ENCODE peak calls at places on chromosomes 4 and X, in five cellular contexts. U, S, V, J and B are unnamed samples.

GRCh38 chrX:134774190-134775048 is 116.1 kb upstream of the PLAC1 start:
- DNase-seq in U (no peak), S (no peak), V (no peak), J (no peak), B (no peak)

GRCh38 chr4:7351014-7351413 is 83.7 kb downstream of the PSAPL1 start:
- DNase-seq in U (no peak), S (no peak), V (no peak), J (no peak), B (no peak)

GRCh38 chrX:121871122-121871521 is 823.7 kb downstream of the GLUD2 start:
- DNase-seq in U (no peak), S (no peak), V (no peak), J (no peak), B (no peak)

GRCh38 chr4:7854697-7855370 is 84.8 kb downstream of the AFAP1 start:
- DNase-seq in U (no peak), S (no peak), V (peak), J (no peak), B (no peak)

GRCh38 chr4:4519296-4519898 is 22.5 kb downstream of the STX18 start:
- DNase-seq in U (no peak), S (no peak), V (peak), J (peak), B (no peak)

GRCh38 chrX:46715521-46715920 is 43.4 kb downstream of the SLC9A7 start:
- DNase-seq in U (no peak), S (no peak), V (no peak), J (no peak), B (peak)

GRCh38 chrX:127621780-127622179 is 430.4 kb downstream of the ACTRT1 start:
- DNase-seq in U (no peak), S (no peak), V (no peak), J (no peak), B (no peak)

GRCh38 chrX:116930311-116930710 is 467.5 kb upstream of the CT83 start:
- DNase-seq in U (no peak), S (no peak), V (no peak), J (no peak), B (no peak)

GRCh38 chr4:171484681-171485080 is 328.5 kb upstream of the GALNTL6 start:
- DNase-seq in U (no peak), S (no peak), V (no peak), J (no peak), B (no peak)

GRCh38 chrX:151873096-151873495 is 39.6 kb upstream of the MAGEA4 start:
- DNase-seq in U (no peak), S (no peak), V (peak), J (no peak), B (no peak)

GRCh38 chr4:85812776-85813175 is 337.8 kb downstream of the ARHGAP24 start:
- DNase-seq in U (no peak), S (no peak), V (peak), J (no peak), B (no peak)

GRCh38 chrX:69154051-69154450 is 11.2 kb downstream of the PJA1 start:
- DNase-seq in U (no peak), S (no peak), V (no peak), J (no peak), B (no peak)

GRCh38 chrX:41491267-41492004 is 44.3 kb downstream of the NYX start:
- DNase-seq in U (no peak), S (no peak), V (peak), J (peak), B (peak)

GRCh38 chr4:153142700-153143438 is 61.4 kb upstream of the TRIM2 start:
- DNase-seq in U (peak), S (peak), V (peak), J (peak), B (peak)

GRCh38 chrX:110396777-110397176 is 38.1 kb downstream of the RTL9 start:
- DNase-seq in U (no peak), S (no peak), V (no peak), J (no peak), B (no peak)

GRCh38 chrX:66717926-66718325 is 79.0 kb upstream of the EDA2R start:
- DNase-seq in U (no peak), S (no peak), V (peak), J (no peak), B (no peak)

DNA sequence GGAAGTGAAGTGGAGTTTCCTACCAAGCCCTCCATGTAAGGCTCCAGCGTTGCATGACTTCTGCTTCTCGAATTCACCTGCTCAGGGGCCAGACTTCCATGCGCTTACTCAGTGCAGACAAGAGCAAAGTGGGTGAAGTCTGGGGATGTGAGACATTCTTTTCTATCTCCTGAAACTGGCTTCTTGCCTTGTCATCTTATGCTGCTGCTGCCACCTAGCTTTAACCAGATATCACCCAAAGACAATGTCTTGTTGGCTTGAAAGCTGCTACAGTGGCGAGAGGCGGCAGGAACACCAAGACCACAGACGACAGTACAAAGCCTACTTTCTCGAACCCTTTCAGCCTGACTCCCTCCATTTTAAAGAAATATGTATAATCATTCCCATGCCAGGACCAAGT is 103.6 kb upstream of the ADGRG2 start:
- DNase-seq in U (no peak), S (no peak), V (peak), J (no peak), B (no peak)
- TF ChIP-seq CTCF in U (peak), S (no peak), V (no peak), J (no peak), B (no peak)

GRCh38 chr4:52861879-52862604 is at the start of gene RASL11B:
- DNase-seq in U (peak), S (peak), V (peak), J (peak), B (peak)

GRCh38 chr4:52865305-52865704 is 3.2 kb downstream of the RASL11B start:
- DNase-seq in U (no peak), S (no peak), V (no peak), J (no peak), B (no peak)

GRCh38 chr4:52862605-52863236 is 604 bp downstream of the RASL11B start:
- DNase-seq in U (peak), S (no peak), V (no peak), J (no peak), B (no peak)

GRCh38 chr4:52864816-52865215 is 2.7 kb downstream of the RASL11B start:
- DNase-seq in U (no peak), S (no peak), V (peak), J (no peak), B (peak)

DNA sequence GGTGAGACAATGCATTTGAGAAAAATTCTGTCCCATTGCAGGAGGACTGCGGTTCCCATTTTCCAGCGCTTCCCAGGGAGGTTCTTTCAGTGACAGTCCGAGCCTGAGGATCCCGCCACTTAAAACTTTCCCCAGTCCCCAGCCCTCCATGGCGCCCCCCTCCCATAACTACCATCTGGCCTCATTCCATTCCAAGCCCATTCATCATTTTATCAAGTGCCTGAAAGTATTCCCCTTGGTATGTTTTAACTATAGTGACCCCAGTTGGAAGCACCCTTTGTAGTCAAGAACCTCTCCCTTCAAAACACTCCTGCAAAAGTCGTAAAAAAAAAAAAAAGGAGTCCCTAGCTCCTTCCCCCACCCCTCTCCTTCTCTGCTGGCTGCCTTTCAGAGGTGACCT is 1.2 kb downstream of the RASL11B start:
- DNase-seq in U (no peak), S (no peak), V (no peak), J (no peak), B (no peak)
- H3K4me3 ChIP-seq in U (no peak), S (peak), V (no peak), J (no peak), B (peak)

DNA sequence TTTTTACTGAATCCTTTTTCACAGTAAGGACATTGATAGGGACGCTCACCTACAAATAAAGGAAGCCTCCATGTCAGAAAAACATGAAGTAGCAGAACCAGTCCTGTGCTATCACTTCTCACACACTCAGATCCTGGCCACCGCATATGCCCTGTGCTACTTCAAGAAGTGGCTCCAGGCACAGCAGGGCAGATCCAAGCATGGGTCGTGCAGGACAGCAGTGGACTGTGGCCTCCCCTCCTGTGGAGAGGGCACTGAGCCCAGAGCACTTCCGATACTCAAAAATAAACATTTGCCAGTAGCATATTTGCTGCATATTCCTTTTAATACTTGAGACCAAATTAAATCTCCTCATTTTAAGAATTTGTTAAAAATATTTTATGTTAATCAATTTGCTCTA is 167.9 kb downstream of the PRDM5 start:
- DNase-seq in U (no peak), S (no peak), V (no peak), J (no peak), B (no peak)
- TF ChIP-seq CTCF in U (no peak), S (no peak), V (no peak), J (no peak), B (no peak)

DNA sequence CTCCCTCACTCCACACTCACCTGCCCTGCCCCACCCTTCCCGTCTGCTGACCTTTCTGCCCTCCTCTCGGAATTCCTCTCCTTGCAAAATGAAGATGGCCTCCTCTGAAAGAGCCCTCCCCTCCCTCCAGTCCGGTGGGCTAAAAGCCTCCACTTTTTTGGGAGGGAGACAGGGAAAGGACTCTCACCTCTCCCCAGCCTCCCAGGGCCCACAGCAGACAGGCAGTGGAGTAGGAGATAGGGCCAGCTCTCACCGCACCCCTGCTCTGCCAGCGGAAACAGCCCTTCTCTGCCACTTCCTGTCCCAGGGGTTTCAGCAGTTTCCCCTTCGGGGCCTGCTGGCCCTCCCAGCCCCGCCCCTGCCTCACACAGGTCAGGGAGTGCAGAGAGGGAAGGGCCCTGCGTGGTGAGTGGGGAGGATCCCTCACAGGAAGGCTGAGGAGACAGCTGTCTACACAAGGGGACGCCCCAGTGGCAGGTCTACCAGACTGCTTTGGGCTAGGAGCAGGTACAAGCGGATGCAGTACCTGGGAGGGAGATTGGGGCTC is 18.2 kb downstream of the ELF4 start:
- DNase-seq in U (peak), S (no peak), V (no peak), J (no peak), B (no peak)
- H3K4me3 ChIP-seq in U (no peak), S (no peak), V (no peak), J (no peak), B (no peak)

GRCh38 chr4:39435875-39436563 is 22.7 kb downstream of the RPL9 start:
- DNase-seq in U (no peak), S (no peak), V (no peak), J (no peak), B (no peak)
- TF ChIP-seq CTCF in U (peak), S (no peak), V (peak), J (peak), B (no peak)

GRCh38 chrX:132470179-132470578 is 18.7 kb downstream of the MBNL3 start:
- DNase-seq in U (no peak), S (no peak), V (no peak), J (no peak), B (no peak)

GRCh38 chrX:132470830-132471229 is 18.0 kb downstream of the MBNL3 start:
- DNase-seq in U (no peak), S (no peak), V (no peak), J (no peak), B (no peak)

GRCh38 chrX:132474522-132474921 is 14.3 kb downstream of the MBNL3 start:
- DNase-seq in U (no peak), S (no peak), V (peak), J (no peak), B (no peak)
- H3K4me3 ChIP-seq in U (no peak), S (no peak), V (no peak), J (no peak), B (no peak)

DNA sequence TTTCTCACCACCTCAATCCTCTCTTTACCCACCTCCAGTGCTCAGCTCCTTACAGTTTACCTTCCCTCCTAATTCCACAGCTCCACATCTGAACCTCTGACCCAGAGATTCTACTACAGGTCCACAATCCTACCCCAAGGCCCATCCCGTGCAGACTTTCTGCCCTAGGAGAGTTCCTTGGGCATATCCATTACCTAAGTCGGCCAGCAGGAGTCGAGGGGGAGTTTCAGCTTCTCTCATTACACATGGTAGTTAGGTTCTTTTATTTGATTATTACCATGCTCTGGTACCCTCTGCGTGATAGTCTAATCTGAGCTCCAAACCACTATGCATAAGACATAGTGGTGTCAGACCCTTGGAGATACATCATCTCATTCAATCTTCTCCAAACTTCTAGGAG is 117.9 kb downstream of the SH3RF1 start:
- DNase-seq in U (no peak), S (no peak), V (no peak), J (no peak), B (no peak)
- TF ChIP-seq CTCF in U (no peak), S (no peak), V (peak), J (no peak), B (peak)

GRCh38 chr4:15201782-15202181 is 199.5 kb downstream of the CPEB2 start:
- DNase-seq in U (no peak), S (no peak), V (no peak), J (no peak), B (no peak)

GRCh38 chr4:15202481-15202880 is 200.2 kb downstream of the CPEB2 start:
- DNase-seq in U (no peak), S (no peak), V (no peak), J (no peak), B (no peak)

GRCh38 chr4:15194520-15194919 is 192.2 kb downstream of the CPEB2 start:
- DNase-seq in U (no peak), S (no peak), V (peak), J (no peak), B (no peak)

GRCh38 chr4:15197005-15197404 is 194.7 kb downstream of the CPEB2 start:
- DNase-seq in U (no peak), S (no peak), V (peak), J (no peak), B (peak)

DNA sequence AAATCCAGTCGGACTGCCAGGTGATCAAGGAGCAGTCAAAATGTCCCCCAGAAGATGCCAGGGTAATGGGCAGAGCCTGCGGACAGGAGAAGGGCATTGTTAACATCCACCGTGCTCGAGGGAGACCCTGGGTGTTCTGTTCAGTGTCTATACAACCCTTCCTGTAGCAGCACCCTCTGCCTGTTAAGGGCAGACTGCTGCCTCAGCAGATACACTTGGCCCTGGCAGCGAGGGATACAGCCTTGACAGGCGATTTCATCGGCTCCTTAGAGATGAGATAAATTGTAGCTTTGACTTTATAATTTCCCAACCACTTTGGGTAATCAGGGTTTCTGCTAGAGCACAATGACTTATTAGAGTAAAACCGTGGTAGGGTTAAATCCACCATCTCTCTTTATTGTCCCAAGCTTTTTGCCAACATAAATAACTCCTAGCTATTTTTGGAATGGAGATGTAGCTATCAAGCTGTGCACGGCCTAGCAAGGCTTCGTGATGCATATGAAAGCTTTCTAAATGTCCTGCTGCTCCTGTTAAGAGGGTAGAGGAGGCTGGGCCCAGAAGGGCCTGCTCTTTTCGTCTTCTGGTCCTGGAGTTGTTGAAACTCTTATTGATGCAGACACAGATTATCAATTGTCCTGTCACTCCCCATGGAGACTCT is 195.9 kb downstream of the CPEB2 start:
- DNase-seq in U (no peak), S (no peak), V (peak), J (no peak), B (no peak)
- H3K4me3 ChIP-seq in U (no peak), S (no peak), V (no peak), J (no peak), B (no peak)